ENCODE peak calls at places on chromosomes 5 and 9, in four cellular contexts. J, F, K and B are unnamed samples.

GRCh38 chr5:171630047-171630669 is 155.5 kb upstream of the SMIM23 start:
- DNase-seq in J (no peak), F (no peak), K (peak), B (peak)

GRCh38 chr5:99019812-99020697 is 91.2 kb upstream of the CHD1 start:
- DNase-seq in J (no peak), F (peak), K (no peak), B (no peak)

GRCh38 chr9:113255431-113255830 is 19.9 kb downstream of the CDC26 start:
- DNase-seq in J (no peak), F (no peak), K (no peak), B (no peak)

GRCh38 chr9:114287763-114288232 is 35.1 kb upstream of the ORM1 start:
- DNase-seq in J (no peak), F (no peak), K (no peak), B (no peak)

GRCh38 chr5:172766287-172767104 is 4.5 kb downstream of the DUSP1 start:
- DNase-seq in J (no peak), F (peak), K (no peak), B (no peak)

GRCh38 chr5:144142030-144142825 is 28.2 kb downstream of the YIPF5 start:
- DNase-seq in J (peak), F (peak), K (no peak), B (no peak)

GRCh38 chr9:133638711-133639110 is 2.5 kb downstream of the DBH start:
- DNase-seq in J (no peak), F (no peak), K (no peak), B (no peak)

GRCh38 chr9:2291980-2292704 is 277.0 kb downstream of the SMARCA2 start:
- DNase-seq in J (no peak), F (no peak), K (no peak), B (no peak)

GRCh38 chr5:112594060-112594850 is 143.4 kb upstream of the APC start:
- DNase-seq in J (no peak), F (no peak), K (no peak), B (no peak)

GRCh38 chr9:26292943-26293342 is 599.7 kb downstream of the CAAP1 start:
- DNase-seq in J (no peak), F (no peak), K (no peak), B (no peak)

GRCh38 chr9:17587113-17587512 is 8.2 kb downstream of the SH3GL2 start:
- DNase-seq in J (no peak), F (no peak), K (no peak), B (no peak)

GRCh38 chr5:78779771-78780616 is 131.4 kb upstream of the LHFPL2 start:
- DNase-seq in J (no peak), F (no peak), K (no peak), B (no peak)

GRCh38 chr9:34684145-34684544 is 6.9 kb downstream of the CCL19 start:
- DNase-seq in J (no peak), F (no peak), K (no peak), B (no peak)

GRCh38 chr9:86639899-86640379 is 285.7 kb upstream of the TUT7 start:
- DNase-seq in J (no peak), F (no peak), K (no peak), B (peak)

GRCh38 chr9:1400983-1401382 is 350.8 kb downstream of the DMRT2 start:
- DNase-seq in J (no peak), F (no peak), K (no peak), B (peak)

GRCh38 chr9:81530407-81530810 is 158.9 kb downstream of the TLE1 start:
- DNase-seq in J (no peak), F (no peak), K (no peak), B (no peak)

GRCh38 chr9:77403244-77403643 is 225.9 kb downstream of the VPS13A start:
- DNase-seq in J (no peak), F (no peak), K (no peak), B (no peak)

GRCh38 chr5:79853003-79853402 is 138.1 kb downstream of the MTX3 start:
- DNase-seq in J (no peak), F (no peak), K (no peak), B (no peak)

GRCh38 chr5:150780180-150780692 is 1.7 kb downstream of the SMIM3 start:
- DNase-seq in J (peak), F (no peak), K (no peak), B (no peak)

DNA sequence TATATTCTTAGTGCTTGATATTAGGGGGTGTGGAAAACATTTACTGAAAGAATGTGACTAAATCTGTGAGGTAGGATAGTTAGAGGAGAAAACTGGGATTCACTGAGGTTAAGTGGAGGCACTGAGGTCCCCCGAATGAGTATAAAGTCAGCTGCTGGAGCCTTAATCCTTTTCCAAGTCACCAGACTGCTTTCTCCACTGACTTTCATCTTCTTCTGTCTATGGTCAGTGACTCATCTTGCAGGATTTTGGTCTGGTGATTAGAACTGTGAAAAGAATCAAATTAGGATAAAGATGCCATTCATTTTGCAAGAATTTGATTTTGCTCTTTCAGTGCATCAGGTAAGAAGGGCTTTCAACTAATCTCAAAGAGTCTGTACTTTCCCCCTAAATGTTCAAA is 89.3 kb upstream of the ALDH1A1 start:
- DNase-seq in J (no peak), F (no peak), K (no peak), B (no peak)
- TF ChIP-seq TCF7 in J (no peak), F (no peak), K (no peak), B (no peak)

DNA sequence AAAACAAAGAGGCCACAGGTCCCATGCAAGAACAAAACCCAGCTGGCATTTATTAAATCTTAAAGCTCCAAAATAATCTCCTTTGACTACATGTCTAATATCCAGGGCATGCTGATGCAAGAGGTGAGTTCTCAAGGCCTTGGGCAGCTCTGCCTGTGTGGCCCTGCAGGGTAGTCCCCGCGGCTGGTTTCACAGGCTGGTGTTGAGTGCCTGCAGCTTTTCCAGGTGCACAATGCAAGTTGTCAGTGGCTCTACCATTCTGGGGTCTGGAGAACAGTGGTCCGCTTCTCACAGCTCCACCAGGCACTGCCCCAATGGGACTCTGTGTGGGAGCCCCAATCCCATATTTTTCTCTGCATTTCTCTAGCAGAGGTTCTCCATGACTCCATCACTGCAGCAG is 54.4 kb upstream of the HCN1 start:
- DNase-seq in J (no peak), F (no peak), K (no peak), B (no peak)
- TF ChIP-seq MAX in J (no peak), F (no peak), K (no peak), B (no peak)

GRCh38 chr5:116237917-116238502 is 153.2 kb downstream of the COMMD10 start:
- DNase-seq in J (no peak), F (no peak), K (peak), B (no peak)
- TF ChIP-seq ETV6 in J (no peak), F (no peak), K (no peak), B (no peak)

GRCh38 chr9:71308454-71308853 is 187.0 kb upstream of the TRPM3 start:
- DNase-seq in J (no peak), F (no peak), K (no peak), B (no peak)
- TF ChIP-seq TCF7 in J (no peak), F (no peak), K (no peak), B (no peak)

GRCh38 chr5:147892696-147893296 is 13.5 kb downstream of the C5orf46 start:
- DNase-seq in J (no peak), F (no peak), K (no peak), B (no peak)
- TF ChIP-seq MAX in J (no peak), F (no peak), K (no peak), B (no peak)

DNA sequence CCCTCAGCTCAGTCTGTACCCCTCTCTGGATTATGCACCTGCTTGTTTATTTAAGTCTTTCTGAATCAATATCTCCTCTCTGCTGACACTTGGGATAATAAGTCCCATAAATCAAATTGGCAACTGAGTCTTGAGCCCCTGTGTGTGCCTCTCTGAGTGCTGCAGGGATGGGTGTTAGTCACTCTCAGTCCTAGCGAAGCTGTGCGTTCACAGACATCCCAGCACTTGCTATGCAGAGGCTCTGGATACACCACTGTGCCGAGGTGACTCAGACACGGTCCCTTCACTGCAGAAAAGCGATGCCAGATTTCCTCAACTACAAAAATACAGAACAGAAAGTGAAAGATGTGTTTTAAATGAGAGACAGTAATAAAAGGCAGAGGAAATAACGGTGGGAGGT is 4.1 kb upstream of the KCNMB1 start:
- DNase-seq in J (no peak), F (no peak), K (no peak), B (no peak)
- TF ChIP-seq ETV6 in J (no peak), F (no peak), K (no peak), B (no peak)